ENCODE peak calls at places on chromosomes 4 and X, in six cellular contexts. Z, Q, J, B, U and I are unnamed samples.

GRCh38 chr4:1489639-1489995 is 83.4 kb upstream of the NKX1-1 start:
- DNase-seq in B (no peak), Q (no peak), J (peak; percentile 18), Z (peak; percentile 39), U (no peak), I (no peak)

GRCh38 chr4:87103691-87104187 is 116.7 kb downstream of the KLHL8 start:
- DNase-seq in Z (no peak), U (no peak), B (no peak), Q (peak; percentile 92), J (no peak), I (no peak)

GRCh38 chr4:161419822-161420221 is 744.0 kb downstream of the FSTL5 start:
- DNase-seq in J (no peak), U (no peak), Z (no peak), B (peak; percentile 2), Q (peak; percentile 10), I (no peak)

GRCh38 chr4:77349796-77350195 is 192.8 kb downstream of the CCNG2 start:
- DNase-seq in U (no peak), Z (no peak), Q (peak; percentile 57), B (no peak), J (no peak), I (no peak)

GRCh38 chrX:122087353-122087752 is 1039.9 kb downstream of the GLUD2 start:
- DNase-seq in U (no peak), B (no peak), Q (no peak), J (no peak), Z (no peak), I (no peak)

GRCh38 chr4:3637326-3638016 is 105.2 kb upstream of the LRPAP1 start:
- DNase-seq in Q (no peak), U (peak; percentile 56), B (no peak), J (peak; percentile 22), Z (no peak), I (no peak)

GRCh38 chr4:181225616-181226261 is 1017.5 kb upstream of the TENM3 start:
- DNase-seq in U (no peak), B (no peak), J (no peak), Q (no peak), Z (no peak), I (no peak)

GRCh38 chrX:71909956-71910355 is 689 bp upstream of the NHSL2 start:
- DNase-seq in Z (no peak), U (no peak), Q (no peak), J (no peak), B (no peak), I (no peak)

GRCh38 chr4:145954924-145955339 is 16.3 kb upstream of the ZNF827 start:
- DNase-seq in J (no peak), Q (peak; percentile 99), Z (no peak), B (no peak), U (no peak), I (peak; percentile 72)

GRCh38 chrX:130626521-130626920 is 224.7 kb downstream of the RBMX2 start:
- DNase-seq in U (no peak), B (no peak), Z (no peak), Q (no peak), J (no peak), I (no peak)

GRCh38 chr4:106806158-106806797 is 229.8 kb downstream of the DKK2 start:
- DNase-seq in Z (no peak), Q (peak; percentile 49), B (no peak), J (no peak), U (no peak), I (no peak)

GRCh38 chrX:69262036-69262905 is 97.0 kb upstream of the PJA1 start:
- DNase-seq in J (no peak), Q (no peak), Z (no peak), B (no peak), U (no peak), I (no peak)

GRCh38 chrX:123093792-123094191 is 90.3 kb upstream of the GRIA3 start:
- DNase-seq in B (no peak), Q (no peak), U (no peak), Z (no peak), J (no peak), I (no peak)

GRCh38 chr4:7800996-7801395 is 138.7 kb downstream of the AFAP1 start:
- DNase-seq in J (no peak), U (peak; percentile 5), Q (no peak), Z (no peak), B (no peak), I (no peak)

GRCh38 chrX:45907776-45908175 is 637.4 kb downstream of the ZNF674 start:
- DNase-seq in Z (no peak), B (no peak), Q (no peak), U (no peak), J (no peak), I (no peak)

GRCh38 chr4:123166023-123166422 is 230.6 kb upstream of the SPRY1 start:
- DNase-seq in U (no peak), J (no peak), Z (no peak), Q (no peak), B (no peak), I (no peak)

GRCh38 chr4:25308266-25308665 is 4.3 kb upstream of the ZCCHC4 start:
- DNase-seq in U (no peak), Q (no peak), J (no peak), Z (no peak), B (no peak), I (no peak)

GRCh38 chrX:48539345-48540014 is at the start of gene TBC1D25:
- DNase-seq in Z (peak; percentile 94), Q (peak; percentile 95), J (peak; percentile 96), U (peak; percentile 98), B (peak; percentile 98), I (peak; percentile 95)
- TF ChIP-seq CTCF in Z (peak; percentile 49), Q (peak; percentile 58), J (peak; percentile 52), U (peak; percentile 62), B (no peak), I (peak; percentile 42)

DNA sequence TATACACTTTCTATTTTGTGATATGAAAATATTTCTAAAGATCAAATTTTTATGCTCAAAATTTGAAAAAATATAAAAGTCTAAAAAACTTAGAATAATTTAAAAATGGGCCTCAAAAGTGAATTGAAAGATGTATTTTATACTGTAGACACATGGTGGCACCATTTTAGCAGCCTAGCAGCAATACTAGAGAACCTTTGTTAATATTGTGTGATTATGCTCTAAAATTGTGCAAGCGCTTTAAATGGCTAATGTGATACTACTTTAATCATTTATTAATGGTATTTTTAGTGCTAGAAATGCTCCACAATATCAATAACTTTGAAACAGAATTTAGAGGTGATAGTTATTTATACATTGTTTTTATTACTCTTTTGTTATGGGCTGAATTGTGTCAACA is 3.7 kb upstream of the GUF1 start:
- DNase-seq in Z (no peak), Q (no peak), U (no peak), J (no peak), B (no peak), I (no peak)
- TF ChIP-seq CTCF in Z (peak; percentile 20), Q (peak; percentile 26), U (no peak), J (no peak), B (no peak), I (peak; percentile 40)

DNA sequence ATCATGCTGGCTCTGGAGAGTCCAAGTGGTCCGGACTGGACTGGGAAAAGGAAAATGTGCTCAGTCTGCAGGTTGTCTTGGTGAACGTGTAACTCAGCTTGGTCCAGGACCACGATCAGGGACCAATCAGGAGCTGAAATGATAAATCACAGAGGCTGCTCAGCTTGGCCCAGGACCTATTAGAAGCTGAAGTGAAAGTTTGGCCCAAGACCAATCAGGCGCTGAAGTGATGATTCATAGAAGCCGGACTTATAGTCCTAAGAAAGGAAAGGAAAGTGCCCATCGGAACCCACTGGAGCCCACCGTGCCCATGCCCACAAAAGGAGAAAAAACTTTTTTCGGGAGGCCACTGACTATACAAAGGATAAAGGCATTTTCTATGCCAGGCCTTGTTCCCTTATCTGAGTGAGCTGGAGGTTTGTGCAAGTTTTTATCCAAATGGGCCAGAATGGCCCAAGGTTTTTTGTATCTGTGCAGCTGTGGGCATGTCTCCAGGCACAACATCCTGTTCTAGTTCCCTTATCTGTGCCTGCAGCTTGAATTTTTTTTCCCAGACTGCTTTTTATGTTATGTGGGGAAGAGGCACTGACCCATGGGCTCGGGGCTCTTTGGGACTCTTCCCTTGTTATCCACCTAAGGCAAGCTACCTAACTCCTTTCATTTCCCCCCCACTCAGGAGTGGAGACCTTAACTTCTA is 194.4 kb downstream of the FAM133A start:
- DNase-seq in U (no peak), B (no peak), Q (no peak), J (no peak), Z (no peak), I (no peak)
- TF ChIP-seq CTCF in U (no peak), B (no peak), Q (no peak), J (no peak), Z (no peak), I (no peak)

GRCh38 chr4:140996757-140997156 is 136.5 kb downstream of the RNF150 start:
- DNase-seq in Z (no peak), U (no peak), Q (no peak), J (no peak), B (no peak), I (no peak)
- TF ChIP-seq CTCF in Z (no peak), U (no peak), Q (no peak), J (no peak), B (no peak), I (no peak)

DNA sequence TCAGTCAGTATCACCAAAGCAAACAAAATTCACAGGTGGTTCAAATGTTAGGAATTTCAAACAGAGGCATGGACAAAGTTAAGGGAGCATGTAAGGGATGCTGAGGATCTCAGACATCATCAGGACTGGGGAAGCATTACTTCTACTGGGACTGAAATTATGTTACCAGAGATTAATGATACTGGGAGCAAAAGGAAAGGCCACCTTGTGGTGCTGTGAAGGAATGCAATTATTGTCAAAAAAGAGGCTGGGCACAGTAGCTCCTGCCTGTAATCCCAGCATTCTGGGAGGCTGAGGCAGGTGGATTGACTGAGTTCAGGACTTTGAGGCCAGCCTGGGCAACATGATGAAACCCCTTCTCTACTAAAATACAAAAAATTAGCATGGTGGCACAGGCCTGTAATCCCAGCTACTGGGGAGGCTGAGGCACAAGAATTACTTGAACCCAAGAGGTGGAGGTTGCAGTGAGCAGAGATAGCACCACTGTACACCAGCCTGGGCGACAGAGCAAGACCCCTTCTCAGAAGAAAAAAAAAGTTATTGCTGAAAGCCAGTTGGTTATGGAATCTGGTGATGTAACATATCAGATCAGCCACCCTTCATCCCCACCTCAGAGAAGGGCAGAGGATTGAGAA is 954.3 kb downstream of the PCDH7 start:
- DNase-seq in Q (peak; percentile 54), B (peak; percentile 15), Z (no peak), J (no peak), U (no peak), I (no peak)
- TF ChIP-seq CTCF in Q (peak; percentile 53), B (no peak), Z (peak; percentile 42), J (no peak), U (peak; percentile 33), I (peak; percentile 67)